ENCODE peak calls at places on chromosome 1, in nine cellular contexts. T is stimulated activated CD4-positive, alpha-beta T cell treated with anti-CD3 and anti-CD28 coated beads, Interleukin-15, amount 100 ng/mL, for 24 hours; Y is HCEC 1CT; L is H7; S is activated naive CD4-positive, alpha-beta T cell; B is NCI-H226; P is NCI-H2081; H is GM04504; X is type B pancreatic cell. C is an unnamed sample.

GRCh38 chr1:86741947-86742572 is 37.7 kb downstream of the SH3GLB1 start:
- DNase-seq in P (peak; percentile 1), B (no peak), Y (peak; percentile 47), T (peak; percentile 46), S (no peak), X (no peak), L (no peak), H (no peak), C (peak; percentile 10)

GRCh38 chr1:104780470-104781078 is 1030.9 kb downstream of the AMY1C start:
- DNase-seq in T (no peak), S (no peak), H (peak; percentile 0), X (no peak), B (no peak), Y (no peak), L (peak; percentile 53), P (peak; percentile 44), C (peak; percentile 54)

GRCh38 chr1:94620345-94621031 is 78.9 kb upstream of the F3 start:
- DNase-seq in X (no peak), B (no peak), H (no peak), Y (no peak), P (no peak), T (no peak), L (no peak), S (no peak), C (no peak)

GRCh38 chr1:226786550-226786949 is 47.5 kb upstream of the ITPKB start:
- DNase-seq in T (no peak), X (no peak), Y (no peak), L (no peak), H (no peak), B (no peak), P (no peak), S (no peak), C (no peak)

GRCh38 chr1:230350208-230350921 is 75.8 kb downstream of the PGBD5 start:
- DNase-seq in T (no peak), S (no peak), Y (no peak), B (no peak), X (no peak), P (no peak), L (no peak), H (peak; percentile 27), C (no peak)

GRCh38 chr1:8121261-8122159 is 95.4 kb upstream of the ERRFI1 start:
- DNase-seq in P (no peak), T (no peak), X (no peak), H (no peak), B (no peak), S (no peak), Y (peak; percentile 99), L (peak; percentile 30), C (no peak)

GRCh38 chr1:110643886-110644285 is 30.9 kb downstream of the KCNA3 start:
- DNase-seq in B (no peak), S (no peak), H (no peak), Y (no peak), X (no peak), P (no peak), L (no peak), T (no peak), C (no peak)

GRCh38 chr1:89834078-89834704 is 13.4 kb downstream of the LRRC8D start:
- DNase-seq in T (no peak), P (no peak), B (no peak), S (no peak), Y (no peak), X (no peak), H (no peak), L (no peak), C (no peak)

GRCh38 chr1:14238472-14239059 is 359.9 kb upstream of the KAZN start:
- DNase-seq in Y (no peak), B (no peak), L (no peak), X (no peak), H (no peak), T (no peak), S (no peak), P (no peak), C (no peak)

GRCh38 chr1:40876436-40876761 is 14.2 kb upstream of the CITED4 start:
- DNase-seq in B (no peak), Y (no peak), T (no peak), P (no peak), H (no peak), S (no peak), L (no peak), X (no peak), C (no peak)

GRCh38 chr1:179825798-179826460 is 51.7 kb downstream of the TOR1AIP2 start:
- DNase-seq in H (no peak), T (no peak), L (peak; percentile 54), S (no peak), X (peak; percentile 52), B (no peak), Y (no peak), P (no peak), C (no peak)

GRCh38 chr1:3482590-3482899 is 28.1 kb downstream of the ARHGEF16 start:
- DNase-seq in T (peak; percentile 24), S (no peak), L (peak; percentile 91), P (no peak), Y (no peak), H (no peak), X (no peak), B (no peak), C (no peak)

GRCh38 chr1:91744973-91745648 is 140.8 kb downstream of the TGFBR3 start:
- DNase-seq in S (no peak), H (no peak), L (no peak), X (no peak), Y (no peak), P (no peak), T (no peak), B (no peak), C (peak; percentile 9)

GRCh38 chr1:232571523-232571922 is 58.4 kb downstream of the SIPA1L2 start:
- DNase-seq in T (no peak), X (no peak), P (no peak), Y (no peak), B (no peak), L (no peak), S (no peak), H (no peak), C (no peak)

GRCh38 chr1:33736496-33736895 is 127.4 kb upstream of the HMGB4 start:
- DNase-seq in Y (no peak), X (no peak), T (no peak), H (no peak), P (no peak), S (no peak), L (no peak), B (no peak), C (no peak)

GRCh38 chr1:246214708-246215504 is 292.2 kb downstream of the SMYD3 start:
- DNase-seq in S (no peak), P (peak; percentile 20), T (no peak), B (peak; percentile 93), X (no peak), L (no peak), Y (peak; percentile 73), H (peak; percentile 86), C (no peak)

GRCh38 chr1:36055706-36056105 is 28.2 kb upstream of the TEKT2 start:
- DNase-seq in B (no peak), H (no peak), L (no peak), T (no peak), P (no peak), X (no peak), S (no peak), Y (no peak), C (no peak)

GRCh38 chr1:118485757-118486156 is 300.7 kb upstream of the SPAG17 start:
- DNase-seq in S (no peak), L (no peak), T (no peak), H (no peak), Y (no peak), B (no peak), X (no peak), P (no peak), C (peak; percentile 80)

GRCh38 chr1:44537538-44537937 is 132.5 kb downstream of the RNF220 start:
- DNase-seq in P (no peak), T (no peak), S (no peak), L (no peak), B (no peak), H (no peak), X (no peak), Y (no peak), C (no peak)

GRCh38 chr1:36304521-36304920 is 1.6 kb upstream of the SH3D21 start:
- DNase-seq in T (no peak), B (no peak), Y (no peak), P (no peak), H (no peak), S (no peak), L (no peak), X (no peak), C (no peak)

GRCh38 chr1:108953452-108953851 is 9.8 kb downstream of the CLCC1 start:
- DNase-seq in T (no peak), P (no peak), L (no peak), H (no peak), S (no peak), Y (no peak), B (no peak), X (no peak), C (no peak)

GRCh38 chr1:21297975-21298374 is 7.7 kb upstream of the ECE1 start:
- DNase-seq in L (no peak), S (no peak), X (no peak), T (no peak), P (no peak), B (no peak), Y (no peak), H (no peak), C (no peak)

GRCh38 chr1:227424159-227424680 is 105.9 kb upstream of the CDC42BPA start:
- DNase-seq in Y (peak; percentile 68), X (no peak), P (no peak), L (no peak), B (no peak), H (no peak), S (no peak), T (no peak), C (no peak)

GRCh38 chr1:245825128-245825901 is 670.5 kb downstream of the KIF26B start:
- DNase-seq in Y (no peak), B (no peak), H (no peak), X (peak; percentile 49), P (no peak), L (peak; percentile 60), S (no peak), T (no peak), C (no peak)

GRCh38 chr1:201069636-201070035 is 42.6 kb downstream of the CACNA1S start:
- DNase-seq in X (no peak), P (no peak), S (no peak), Y (no peak), B (no peak), T (no peak), H (no peak), L (peak; percentile 76), C (no peak)

GRCh38 chr1:28412731-28413130 is 43.2 kb downstream of the PHACTR4 start:
- DNase-seq in P (no peak), L (no peak), T (no peak), Y (no peak), X (no peak), S (no peak), B (peak; percentile 70), H (no peak), C (no peak)

GRCh38 chr1:56970280-56970679 is 4.5 kb upstream of the C8B start:
- DNase-seq in S (no peak), X (no peak), Y (no peak), L (no peak), T (no peak), B (no peak), P (no peak), H (no peak), C (no peak)

GRCh38 chr1:16888806-16889178 is 7.0 kb upstream of the RNU1-2 start:
- DNase-seq in X (no peak), L (peak; percentile 85), P (no peak), Y (no peak), H (no peak), S (no peak), T (peak; percentile 38), B (no peak), C (no peak)

GRCh38 chr1:112700290-112701226 is 6.4 kb downstream of the RHOC start:
- DNase-seq in S (no peak), X (peak; percentile 90), T (peak; percentile 74), P (peak; percentile 56), H (peak; percentile 82), L (peak; percentile 86), Y (peak; percentile 85), B (peak; percentile 88), C (peak; percentile 72)

GRCh38 chr1:234495231-234495990 is 16.4 kb upstream of the TARBP1 start:
- DNase-seq in Y (peak; percentile 88), L (no peak), B (peak; percentile 71), P (no peak), T (peak; percentile 28), X (no peak), H (peak; percentile 70), S (no peak), C (no peak)

GRCh38 chr1:107141491-107142369 is 891 bp downstream of the NTNG1 start:
- DNase-seq in S (no peak), T (peak; percentile 35), Y (peak; percentile 45), H (peak; percentile 56), X (no peak), L (peak; percentile 31), B (peak; percentile 28), P (peak; percentile 24), C (peak; percentile 54)